ENCODE peak calls at places on chromosome 16, in four cellular contexts. P, E, L and M are unnamed samples.

GRCh38 chr16:49704586-49705155 is 151.2 kb downstream of the ZNF423 start:
- DNase-seq in P (no peak), E (no peak), L (no peak), M (no peak)

GRCh38 chr16:69448470-69449193 is 24.2 kb downstream of the CYB5B start:
- DNase-seq in P (no peak), E (no peak), L (no peak), M (peak; percentile 61)

GRCh38 chr16:85084841-85085535 is 27.3 kb downstream of the CIBAR2 start:
- DNase-seq in P (no peak), E (no peak), L (no peak), M (no peak)

GRCh38 chr16:71432906-71433305 is 8.9 kb downstream of the TLE7 start:
- DNase-seq in P (no peak), E (no peak), L (no peak), M (no peak)

GRCh38 chr16:66481943-66482390 is 54.9 kb downstream of the BEAN1 start:
- DNase-seq in P (no peak), E (no peak), L (no peak), M (no peak)

GRCh38 chr16:19520861-19521331 is 1.0 kb downstream of the GDE1 start:
- DNase-seq in P (peak; percentile 48), E (peak; percentile 24), L (no peak), M (no peak)

GRCh38 chr16:5228369-5228768 is 130.8 kb upstream of the EEF2KMT start:
- DNase-seq in P (no peak), E (no peak), L (no peak), M (no peak)

GRCh38 chr16:3879887-3880564 is 487 bp downstream of the CREBBP start:
- DNase-seq in P (peak; percentile 86), E (peak; percentile 25), L (peak; percentile 31), M (peak; percentile 81)

GRCh38 chr16:58850019-58850626 is 116.0 kb upstream of the GOT2 start:
- DNase-seq in P (no peak), E (no peak), L (no peak), M (no peak)

GRCh38 chr16:88569985-88570690 is at the start of gene ZC3H18:
- DNase-seq in P (peak; percentile 98), E (peak; percentile 86), L (peak; percentile 90), M (peak; percentile 93)

GRCh38 chr16:22787456-22788189 is 26.3 kb upstream of the HS3ST2 start:
- DNase-seq in P (peak; percentile 16), E (no peak), L (no peak), M (no peak)

GRCh38 chr16:66064811-66065530 is 301.5 kb upstream of the CDH5 start:
- DNase-seq in P (no peak), E (no peak), L (no peak), M (no peak)

GRCh38 chr16:65510850-65511249 is 389.0 kb upstream of the CDH11 start:
- DNase-seq in P (no peak), E (peak; percentile 95), L (no peak), M (no peak)

GRCh38 chr16:59988591-59988990 is 1254.5 kb upstream of the GOT2 start:
- DNase-seq in P (no peak), E (no peak), L (no peak), M (no peak)

GRCh38 chr16:51500306-51500705 is 349.2 kb upstream of the SALL1 start:
- DNase-seq in P (no peak), E (no peak), L (no peak), M (no peak)

GRCh38 chr16:30096862-30097563 is 1.0 kb upstream of the YPEL3 start:
- DNase-seq in P (no peak), E (no peak), L (no peak), M (no peak)

GRCh38 chr16:21263640-21264211 is 14.4 kb downstream of the CRYM start:
- DNase-seq in P (peak; percentile 40), E (no peak), L (no peak), M (no peak)

GRCh38 chr16:84138824-84139627 is 6.0 kb downstream of the HSDL1 start:
- DNase-seq in P (peak; percentile 21), E (no peak), L (no peak), M (no peak)

GRCh38 chr16:12390644-12391043 is 413.0 kb downstream of the CPPED1 start:
- DNase-seq in P (no peak), E (peak; percentile 7), L (no peak), M (no peak)

GRCh38 chr16:58638148-58639036 is 8.8 kb upstream of the CNOT1 start:
- DNase-seq in P (peak; percentile 77), E (peak; percentile 66), L (no peak), M (no peak)

GRCh38 chr16:30574678-30575077 is 3.2 kb upstream of the ZNF688 start:
- DNase-seq in P (no peak), E (no peak), L (no peak), M (no peak)

GRCh38 chr16:10578474-10579316 is 1.7 kb downstream of the EMP2 start:
- DNase-seq in P (peak; percentile 64), E (no peak), L (no peak), M (no peak)

GRCh38 chr16:15523939-15524338 is 89.6 kb downstream of the BMERB1 start:
- DNase-seq in P (no peak), E (no peak), L (no peak), M (peak; percentile 7)

GRCh38 chr16:89478576-89479221 is 11.7 kb downstream of the ANKRD11 start:
- DNase-seq in P (no peak), E (no peak), L (no peak), M (no peak)

GRCh38 chr16:85857406-85857805 is 41.6 kb upstream of the IRF8 start:
- DNase-seq in P (no peak), E (no peak), L (no peak), M (no peak)

GRCh38 chr16:88806491-88807111 is 3.0 kb downstream of the CDT1 start:
- DNase-seq in P (no peak), E (no peak), L (no peak), M (no peak)

GRCh38 chr16:64657316-64658011 is 464.4 kb downstream of the CDH11 start:
- DNase-seq in P (no peak), E (peak; percentile 91), L (no peak), M (no peak)

GRCh38 chr16:83835972-83836566 is 28.3 kb downstream of the HSBP1 start:
- DNase-seq in P (no peak), E (peak; percentile 59), L (no peak), M (no peak)

GRCh38 chr16:87695534-87695933 is 70.3 kb downstream of the KLHDC4 start:
- DNase-seq in P (no peak), E (no peak), L (no peak), M (no peak)

GRCh38 chr16:66880288-66881013 is at the start of gene PDP2:
- DNase-seq in P (peak; percentile 98), E (peak; percentile 91), L (peak; percentile 97), M (peak; percentile 96)